ENCODE peak calls at places on chromosomes 4 and X, in four cellular contexts. One of them, this sample, is unnamed.

GRCh38 chr4:168880087-168880675 is 129.9 kb downstream of the CBR4 start:
- DNase-seq in GM12878: no peak
- DNase-seq in K562: no peak
- DNase-seq in HEK293T: no peak
- DNase-seq in this sample: no peak

GRCh38 chr4:189021831-189022230 is 882.6 kb downstream of the TRIML1 start:
- DNase-seq in HEK293T: no peak
- DNase-seq in GM12878: no peak
- DNase-seq in K562: no peak
- DNase-seq in this sample: no peak

GRCh38 chr4:33696066-33696465 is 2548.2 kb downstream of the ARAP2 start:
- DNase-seq in GM12878: no peak
- DNase-seq in HEK293T: no peak
- DNase-seq in K562: no peak
- DNase-seq in this sample: no peak

GRCh38 chr4:15543537-15544195 is 74.0 kb downstream of the CC2D2A start:
- DNase-seq in GM12878: no peak
- DNase-seq in K562: no peak
- DNase-seq in HEK293T: no peak
- DNase-seq in this sample: no peak

GRCh38 chr4:185685804-185686203 is 126.2 kb downstream of the SORBS2 start:
- DNase-seq in K562: no peak
- DNase-seq in HEK293T: no peak
- DNase-seq in GM12878: no peak
- DNase-seq in this sample: no peak

GRCh38 chr4:83417566-83417965 is 38.1 kb downstream of the HELQ start:
- DNase-seq in K562: no peak
- DNase-seq in HEK293T: no peak
- DNase-seq in GM12878: no peak
- DNase-seq in this sample: no peak

GRCh38 chr4:82661601-82662000 is 99.8 kb upstream of the TMEM150C start:
- DNase-seq in GM12878: no peak
- DNase-seq in K562: no peak
- DNase-seq in HEK293T: no peak
- DNase-seq in this sample: no peak

GRCh38 chrX:120456973-120457372 is 12.1 kb downstream of the LAMP2 start:
- DNase-seq in GM12878: no peak
- DNase-seq in HEK293T: no peak
- DNase-seq in K562: no peak
- DNase-seq in this sample: no peak

GRCh38 chrX:46686003-46686645 is 72.8 kb downstream of the SLC9A7 start:
- DNase-seq in HEK293T: peak; percentile 61
- DNase-seq in GM12878: no peak
- DNase-seq in K562: peak; percentile 50
- DNase-seq in this sample: peak; percentile 11

GRCh38 chr4:8404791-8405515 is 35.6 kb downstream of the ACOX3 start:
- DNase-seq in HEK293T: no peak
- DNase-seq in K562: no peak
- DNase-seq in GM12878: no peak
- DNase-seq in this sample: no peak

GRCh38 chrX:110418220-110418856 is 59.7 kb downstream of the RTL9 start:
- DNase-seq in K562: peak; percentile 40
- DNase-seq in GM12878: no peak
- DNase-seq in HEK293T: peak; percentile 76
- DNase-seq in this sample: no peak

GRCh38 chr4:13670456-13671150 is 43.1 kb upstream of the BOD1L1 start:
- DNase-seq in GM12878: no peak
- DNase-seq in HEK293T: no peak
- DNase-seq in K562: no peak
- DNase-seq in this sample: no peak
- TF ChIP-seq FOXK2 in GM12878: no peak
- TF ChIP-seq FOXK2 in HEK293T: no peak
- TF ChIP-seq FOXK2 in K562: no peak
- TF ChIP-seq FOXK2 in this sample: no peak

GRCh38 chr4:100913685-100914084 is 395.9 kb upstream of the EMCN start:
- DNase-seq in GM12878: no peak
- DNase-seq in K562: no peak
- DNase-seq in HEK293T: no peak
- DNase-seq in this sample: no peak
- TF ChIP-seq FOXK2 in GM12878: no peak
- TF ChIP-seq FOXK2 in K562: no peak
- TF ChIP-seq FOXK2 in HEK293T: no peak
- TF ChIP-seq FOXK2 in this sample: no peak

GRCh38 chr4:3829211-3829953 is 63.2 kb downstream of the ADRA2C start:
- DNase-seq in K562: no peak
- DNase-seq in GM12878: no peak
- DNase-seq in HEK293T: no peak
- DNase-seq in this sample: no peak

GRCh38 chr4:3829954-3830773 is 64.0 kb downstream of the ADRA2C start:
- DNase-seq in GM12878: no peak
- DNase-seq in K562: no peak
- DNase-seq in HEK293T: no peak
- DNase-seq in this sample: peak; percentile 79

GRCh38 chr4:3831529-3832150 is 65.5 kb downstream of the ADRA2C start:
- DNase-seq in HEK293T: no peak
- DNase-seq in K562: no peak
- DNase-seq in GM12878: no peak
- DNase-seq in this sample: no peak

GRCh38 chr4:3832536-3833220 is 66.5 kb downstream of the ADRA2C start:
- DNase-seq in HEK293T: no peak
- DNase-seq in K562: no peak
- DNase-seq in GM12878: no peak
- DNase-seq in this sample: no peak

GRCh38 chr4:3830774-3831528 is 64.8 kb downstream of the ADRA2C start:
- DNase-seq in GM12878: no peak
- DNase-seq in HEK293T: no peak
- DNase-seq in K562: peak; percentile 46
- DNase-seq in this sample: peak; percentile 91
- TF ChIP-seq FOXK2 in GM12878: no peak
- TF ChIP-seq FOXK2 in HEK293T: no peak
- TF ChIP-seq FOXK2 in K562: no peak
- TF ChIP-seq FOXK2 in this sample: no peak

DNA sequence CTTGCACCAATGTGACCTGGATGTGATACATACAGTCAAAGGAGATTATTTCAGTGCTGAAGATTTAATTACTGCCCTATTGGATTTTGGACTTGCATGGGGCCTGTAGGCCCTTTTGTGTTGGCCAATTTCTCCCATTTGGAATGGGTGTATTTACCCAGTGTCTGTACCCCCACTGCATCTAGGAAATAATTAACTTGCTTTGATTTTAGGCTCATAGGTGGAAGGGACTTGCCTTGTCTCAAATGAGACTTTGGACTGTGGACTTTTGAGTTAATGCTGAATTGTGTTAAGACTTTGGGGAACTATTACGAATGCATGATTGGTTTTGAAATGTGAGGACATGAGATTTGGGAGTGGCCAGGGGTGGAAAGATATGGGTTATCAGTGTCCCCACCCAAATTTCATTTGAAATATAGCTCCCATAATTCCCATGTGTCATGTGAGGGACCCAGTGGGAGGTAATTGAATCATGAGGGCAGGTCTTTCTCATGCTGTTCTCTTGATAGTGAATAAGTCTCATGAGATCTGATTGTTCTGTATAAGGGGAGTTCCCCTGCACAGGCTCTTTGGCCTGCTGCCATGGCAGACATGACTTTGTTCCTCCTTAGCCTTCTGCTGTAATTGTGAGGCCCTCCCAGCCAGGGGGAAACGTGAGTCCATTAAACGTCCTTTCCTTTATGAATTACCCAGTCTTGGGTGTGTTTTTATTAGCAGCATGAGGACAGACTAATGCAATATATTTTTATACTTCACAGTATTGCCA is 362.2 kb upstream of the SPANXN4 start:
- DNase-seq in GM12878: no peak
- DNase-seq in K562: no peak
- DNase-seq in HEK293T: no peak
- DNase-seq in this sample: no peak
- TF ChIP-seq FOXK2 in GM12878: no peak
- TF ChIP-seq FOXK2 in K562: no peak
- TF ChIP-seq FOXK2 in HEK293T: no peak
- TF ChIP-seq FOXK2 in this sample: no peak

GRCh38 chrX:140087865-140088264 is 122.5 kb upstream of the CXorf66 start:
- DNase-seq in K562: no peak
- DNase-seq in GM12878: no peak
- DNase-seq in HEK293T: no peak
- DNase-seq in this sample: no peak
- TF ChIP-seq FOXK2 in K562: no peak
- TF ChIP-seq FOXK2 in GM12878: no peak
- TF ChIP-seq FOXK2 in HEK293T: no peak
- TF ChIP-seq FOXK2 in this sample: no peak

GRCh38 chr4:2082118-2082517 is 23.0 kb downstream of the NAT8L start:
- DNase-seq in GM12878: no peak
- DNase-seq in HEK293T: no peak
- DNase-seq in K562: no peak
- DNase-seq in this sample: no peak
- TF ChIP-seq FOXK2 in GM12878: no peak
- TF ChIP-seq FOXK2 in HEK293T: no peak
- TF ChIP-seq FOXK2 in K562: no peak
- TF ChIP-seq FOXK2 in this sample: no peak

DNA sequence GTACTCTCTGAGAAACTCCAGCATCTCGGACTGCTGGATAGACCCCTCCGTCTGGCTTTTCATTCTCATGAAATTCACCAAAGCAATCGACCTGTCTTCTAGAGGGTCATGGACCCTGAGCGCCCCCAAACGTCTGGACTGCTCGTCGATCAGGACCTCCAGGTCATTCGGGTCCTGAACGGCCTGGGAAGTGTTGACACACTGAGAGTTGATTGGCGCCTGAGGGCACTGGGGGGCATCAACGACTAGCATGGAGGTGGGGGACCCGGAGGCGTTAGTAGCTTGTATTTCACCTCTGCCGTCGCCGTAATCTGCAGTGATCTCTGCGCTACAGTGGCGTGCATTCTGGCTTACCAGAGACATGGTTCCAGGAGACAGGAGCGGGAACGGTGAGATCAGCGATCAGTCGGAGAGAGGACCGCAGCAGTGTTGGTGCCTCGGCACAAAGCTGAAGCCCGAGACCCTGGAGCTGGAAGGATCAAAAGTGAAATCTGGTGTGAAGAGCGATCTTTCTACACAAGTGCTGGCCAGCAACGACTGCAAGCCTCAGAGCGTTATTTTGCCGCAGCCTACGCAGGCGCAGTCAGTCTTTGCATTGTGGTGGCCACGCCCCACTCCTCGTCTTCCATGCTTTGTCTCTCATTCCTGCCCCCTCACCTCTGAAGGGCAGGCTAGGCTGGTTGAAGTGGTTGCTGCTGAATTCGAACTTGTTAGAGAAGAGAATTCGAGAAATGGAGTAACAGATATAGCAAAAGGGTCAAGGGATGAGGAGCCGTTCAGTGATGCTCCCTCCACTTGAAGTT is at the start of gene MAGEE2:
- DNase-seq in K562: no peak
- DNase-seq in HEK293T: no peak
- DNase-seq in GM12878: no peak
- DNase-seq in this sample: peak; percentile 0
- TF ChIP-seq FOXK2 in K562: no peak
- TF ChIP-seq FOXK2 in HEK293T: no peak
- TF ChIP-seq FOXK2 in GM12878: no peak
- TF ChIP-seq FOXK2 in this sample: no peak

GRCh38 chr4:114606240-114606639 is 7.6 kb downstream of the UGT8 start:
- DNase-seq in K562: no peak
- DNase-seq in GM12878: no peak
- DNase-seq in HEK293T: no peak
- DNase-seq in this sample: no peak
- TF ChIP-seq FOXK2 in K562: no peak
- TF ChIP-seq FOXK2 in GM12878: no peak
- TF ChIP-seq FOXK2 in HEK293T: no peak
- TF ChIP-seq FOXK2 in this sample: no peak

DNA sequence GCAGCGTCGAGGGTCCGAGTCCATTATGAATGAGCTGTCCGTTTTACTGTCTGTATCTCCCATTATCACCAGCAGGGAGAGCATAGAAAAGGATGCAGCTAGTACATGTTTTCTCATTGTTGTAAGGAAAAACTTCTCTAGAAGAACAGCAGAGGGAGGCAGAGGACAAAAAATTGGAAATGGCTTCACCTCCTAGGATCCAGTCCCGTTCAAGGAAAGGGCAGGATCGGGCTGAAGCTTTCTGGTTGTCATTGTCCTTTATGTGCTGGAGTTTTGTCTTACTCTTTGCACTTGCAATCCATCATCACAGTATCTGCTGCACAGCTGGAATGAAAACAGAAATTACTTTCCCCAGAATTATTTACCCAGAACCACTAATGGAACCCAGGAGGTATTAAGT is 14.7 kb downstream of the NDP start:
- DNase-seq in GM12878: peak; percentile 13
- DNase-seq in HEK293T: peak; percentile 66
- DNase-seq in K562: peak; percentile 53
- DNase-seq in this sample: peak; percentile 72
- TF ChIP-seq FOXK2 in GM12878: no peak
- TF ChIP-seq FOXK2 in HEK293T: no peak
- TF ChIP-seq FOXK2 in K562: peak; percentile 23
- TF ChIP-seq FOXK2 in this sample: no peak

GRCh38 chr4:153651041-153651960 is 32.8 kb upstream of the TLR2 start:
- DNase-seq in HEK293T: no peak
- DNase-seq in GM12878: no peak
- DNase-seq in K562: no peak
- DNase-seq in this sample: no peak

GRCh38 chr4:153655004-153655541 is 29.0 kb upstream of the TLR2 start:
- DNase-seq in HEK293T: no peak
- DNase-seq in K562: no peak
- DNase-seq in GM12878: no peak
- DNase-seq in this sample: peak; percentile 6

GRCh38 chr4:153649572-153649991 is 34.5 kb upstream of the TLR2 start:
- DNase-seq in K562: no peak
- DNase-seq in GM12878: no peak
- DNase-seq in HEK293T: no peak
- DNase-seq in this sample: peak; percentile 21

GRCh38 chr4:153655928-153656327 is 28.2 kb upstream of the TLR2 start:
- DNase-seq in GM12878: no peak
- DNase-seq in K562: no peak
- DNase-seq in HEK293T: no peak
- DNase-seq in this sample: no peak

DNA sequence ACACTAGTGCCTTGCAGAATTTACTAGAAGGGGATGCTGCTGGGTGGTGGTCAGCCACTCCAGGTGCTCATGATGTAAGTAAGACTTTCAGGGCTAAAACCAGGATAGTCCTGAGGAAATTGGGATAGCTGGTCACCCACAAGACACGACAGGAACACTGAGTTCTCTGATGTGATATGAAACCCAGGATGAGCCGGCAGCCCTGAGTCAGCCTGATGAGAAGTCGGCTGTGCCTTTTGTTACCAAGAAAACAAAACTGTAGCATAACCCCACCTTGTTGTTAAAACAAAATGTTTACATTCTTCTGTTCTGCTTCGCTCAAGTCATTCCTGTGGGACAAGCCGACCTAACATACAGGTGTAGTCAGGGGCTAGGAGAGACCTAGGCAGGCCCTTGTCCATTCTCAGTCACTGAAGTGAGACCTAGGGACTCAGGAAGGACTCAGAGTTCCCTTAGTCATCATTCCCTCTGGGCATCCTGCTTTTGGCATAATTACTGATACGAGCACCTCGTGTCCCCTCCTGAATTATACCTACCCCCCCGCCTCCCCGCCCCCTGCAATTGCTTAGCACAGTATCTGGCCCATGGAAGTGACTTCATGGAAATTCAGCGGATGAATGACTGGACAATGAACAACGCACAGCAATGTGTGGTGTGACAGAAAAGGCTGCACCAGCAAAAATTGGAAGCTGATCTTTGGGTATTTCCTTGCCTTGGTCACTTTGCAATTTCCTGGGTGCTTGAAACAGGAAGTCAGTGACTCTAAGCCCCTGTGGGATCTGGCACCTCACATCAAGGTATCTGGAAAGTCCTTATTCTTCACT is 31.9 kb upstream of the TLR2 start:
- DNase-seq in GM12878: no peak
- DNase-seq in HEK293T: no peak
- DNase-seq in K562: no peak
- DNase-seq in this sample: no peak
- TF ChIP-seq FOXK2 in GM12878: no peak
- TF ChIP-seq FOXK2 in HEK293T: no peak
- TF ChIP-seq FOXK2 in K562: no peak
- TF ChIP-seq FOXK2 in this sample: no peak